ENCODE peak calls at places on chromosomes 7 and 10, in five cellular contexts. One of them, this sample, is unnamed.
A peak's percentile ranks its signal among the peaks of the same experiment; 100 is the strongest.

GRCh38 chr10:16787361-16787791 is 29.8 kb downstream of the RSU1 start:
- DNase-seq in hepatocyte: no peak
- DNase-seq in ovary: no peak
- DNase-seq in A549: no peak
- DNase-seq in HCT116: no peak
- DNase-seq in this sample: no peak

GRCh38 chr7:322111-322671 is 32.2 kb downstream of the FOXL3 start:
- DNase-seq in hepatocyte: peak; percentile 86
- DNase-seq in ovary: peak; percentile 85
- DNase-seq in A549: peak; percentile 51
- DNase-seq in HCT116: peak; percentile 32
- DNase-seq in this sample: no peak

GRCh38 chr7:43528581-43529354 is 54.1 kb upstream of the STK17A start:
- DNase-seq in hepatocyte: no peak
- DNase-seq in ovary: no peak
- DNase-seq in A549: no peak
- DNase-seq in HCT116: no peak
- DNase-seq in this sample: no peak

GRCh38 chr7:150368884-150369739 is 490 bp downstream of the REPIN1 start:
- DNase-seq in hepatocyte: peak; percentile 81
- DNase-seq in ovary: peak; percentile 71
- DNase-seq in A549: peak; percentile 78
- DNase-seq in HCT116: peak; percentile 24
- DNase-seq in this sample: no peak

GRCh38 chr10:119480667-119481066 is 61.9 kb downstream of the RGS10 start:
- DNase-seq in hepatocyte: no peak
- DNase-seq in ovary: no peak
- DNase-seq in A549: no peak
- DNase-seq in HCT116: no peak
- DNase-seq in this sample: no peak

GRCh38 chr7:51949726-51950644 is 633.4 kb upstream of the COBL start:
- DNase-seq in hepatocyte: no peak
- DNase-seq in ovary: no peak
- DNase-seq in A549: no peak
- DNase-seq in HCT116: no peak
- DNase-seq in this sample: no peak

GRCh38 chr10:102641880-102642552 is 2.3 kb upstream of the TRIM8 start:
- DNase-seq in hepatocyte: peak; percentile 99
- DNase-seq in ovary: peak; percentile 99
- DNase-seq in A549: peak; percentile 97
- DNase-seq in HCT116: peak; percentile 96
- DNase-seq in this sample: peak; percentile 89

GRCh38 chr7:27129729-27130539 is 623 bp downstream of the HOXA4 start:
- DNase-seq in hepatocyte: peak; percentile 53
- DNase-seq in ovary: peak; percentile 67
- DNase-seq in A549: no peak
- DNase-seq in HCT116: no peak
- DNase-seq in this sample: no peak

GRCh38 chr7:47386273-47386820 is 195.6 kb downstream of the TNS3 start:
- DNase-seq in hepatocyte: no peak
- DNase-seq in ovary: no peak
- DNase-seq in A549: no peak
- DNase-seq in HCT116: no peak
- DNase-seq in this sample: no peak

GRCh38 chr7:2734761-2735571 is 47.0 kb downstream of the AMZ1 start:
- DNase-seq in hepatocyte: no peak
- DNase-seq in ovary: peak; percentile 60
- DNase-seq in A549: no peak
- DNase-seq in HCT116: no peak
- DNase-seq in this sample: no peak

GRCh38 chr10:97234403-97234802 is 48.6 kb upstream of the SLIT1 start:
- DNase-seq in hepatocyte: peak; percentile 41
- DNase-seq in ovary: no peak
- DNase-seq in A549: peak; percentile 51
- DNase-seq in HCT116: peak; percentile 12
- DNase-seq in this sample: no peak
- TF ChIP-seq CTCF in hepatocyte: peak; percentile 67
- TF ChIP-seq CTCF in ovary: no peak
- TF ChIP-seq CTCF in A549: peak; percentile 70
- TF ChIP-seq CTCF in HCT116: peak; percentile 54
- TF ChIP-seq CTCF in this sample: no peak

GRCh38 chr7:90715067-90715466 is 118.9 kb downstream of the CDK14 start:
- DNase-seq in hepatocyte: no peak
- DNase-seq in ovary: no peak
- DNase-seq in A549: no peak
- DNase-seq in HCT116: no peak
- DNase-seq in this sample: no peak

GRCh38 chr7:90720970-90721768 is 125.0 kb downstream of the CDK14 start:
- DNase-seq in hepatocyte: peak; percentile 74
- DNase-seq in ovary: no peak
- DNase-seq in A549: no peak
- DNase-seq in HCT116: no peak
- DNase-seq in this sample: no peak

GRCh38 chr7:90719159-90719558 is 123.0 kb downstream of the CDK14 start:
- DNase-seq in hepatocyte: peak; percentile 19
- DNase-seq in ovary: no peak
- DNase-seq in A549: no peak
- DNase-seq in HCT116: no peak
- DNase-seq in this sample: no peak

GRCh38 chr7:90713628-90714027 is 117.5 kb downstream of the CDK14 start:
- DNase-seq in hepatocyte: no peak
- DNase-seq in ovary: no peak
- DNase-seq in A549: no peak
- DNase-seq in HCT116: no peak
- DNase-seq in this sample: no peak

DNA sequence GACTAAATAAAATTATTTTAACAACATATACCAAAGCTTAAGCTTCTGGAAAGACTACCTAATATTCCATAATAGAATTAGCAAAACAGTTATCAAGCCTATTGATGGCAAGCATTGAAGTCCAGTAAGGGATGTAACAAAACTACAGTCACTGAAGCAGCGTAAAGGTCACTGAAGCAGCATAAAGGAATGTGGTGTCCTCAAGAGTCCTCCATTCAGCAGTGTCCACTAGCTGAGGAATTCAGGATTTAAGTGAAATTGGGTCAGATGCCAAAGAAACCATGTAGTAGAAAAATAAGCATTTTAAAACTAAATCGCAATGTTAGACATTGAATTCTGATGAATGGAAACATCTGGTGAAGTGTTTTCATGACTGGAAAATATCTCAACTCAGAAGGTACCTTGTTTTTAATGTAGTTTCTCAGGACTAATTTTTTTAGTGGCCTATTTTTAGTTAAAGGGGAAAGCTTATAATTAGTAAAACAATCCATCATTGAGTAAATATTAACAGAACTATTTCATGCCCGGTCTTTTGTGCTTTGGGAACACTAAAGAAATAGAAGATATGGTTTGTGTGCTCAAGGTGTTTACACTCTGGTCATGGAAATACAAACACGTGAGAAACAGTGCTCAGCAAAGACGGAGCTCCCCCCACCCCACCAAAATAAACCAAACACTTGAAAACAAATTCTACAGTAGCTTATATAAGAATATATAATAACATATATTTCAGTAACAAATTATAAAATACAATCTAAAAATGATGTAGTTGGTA is 121.4 kb downstream of the CDK14 start:
- DNase-seq in hepatocyte: peak; percentile 38
- DNase-seq in ovary: no peak
- DNase-seq in A549: no peak
- DNase-seq in HCT116: no peak
- DNase-seq in this sample: no peak
- H3K4me1 ChIP-seq in hepatocyte: peaks cover 48% of the 10 kb centered on the region
- H3K4me1 ChIP-seq in ovary: peaks cover 8% of the 10 kb centered on the region
- H3K4me1 ChIP-seq in A549: no peaks in the 10 kb centered on the region
- H3K4me1 ChIP-seq in HCT116: no peaks in the 10 kb centered on the region
- H3K4me1 ChIP-seq in this sample: no peaks in the 10 kb centered on the region

DNA sequence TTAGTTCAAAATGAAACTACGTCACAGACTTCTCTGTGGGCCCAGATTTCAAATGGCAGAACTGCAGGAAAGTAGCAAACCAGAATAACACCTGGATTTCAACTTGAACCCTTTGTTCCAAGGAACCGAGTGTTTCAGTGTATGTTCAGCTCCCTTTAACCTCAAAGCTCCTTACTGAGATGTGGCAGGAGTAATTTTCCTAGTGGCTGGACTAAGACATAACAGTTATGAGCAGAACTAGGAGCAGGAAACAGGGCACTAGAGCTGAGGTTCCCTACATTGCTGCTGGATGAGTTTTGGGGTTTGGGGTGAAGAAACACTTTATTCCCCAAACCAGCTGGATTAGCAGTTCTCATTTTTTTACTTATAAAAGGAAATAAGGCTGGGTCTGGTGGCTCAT is 50.1 kb downstream of the NSUN6 start:
- DNase-seq in hepatocyte: no peak
- DNase-seq in ovary: no peak
- DNase-seq in A549: no peak
- DNase-seq in HCT116: no peak
- DNase-seq in this sample: no peak
- TF ChIP-seq CTCF in hepatocyte: no peak
- TF ChIP-seq CTCF in ovary: no peak
- TF ChIP-seq CTCF in A549: no peak
- TF ChIP-seq CTCF in HCT116: no peak
- TF ChIP-seq CTCF in this sample: no peak

GRCh38 chr7:5686131-5686530 is 95.3 kb downstream of the RNF216 start:
- DNase-seq in hepatocyte: no peak
- DNase-seq in ovary: no peak
- DNase-seq in A549: no peak
- DNase-seq in HCT116: no peak
- DNase-seq in this sample: no peak

GRCh38 chr7:5687936-5688673 is 93.4 kb downstream of the RNF216 start:
- DNase-seq in hepatocyte: no peak
- DNase-seq in ovary: no peak
- DNase-seq in A549: no peak
- DNase-seq in HCT116: no peak
- DNase-seq in this sample: no peak

GRCh38 chr7:5682889-5683670 is 98.4 kb downstream of the RNF216 start:
- DNase-seq in hepatocyte: no peak
- DNase-seq in ovary: no peak
- DNase-seq in A549: no peak
- DNase-seq in HCT116: no peak
- DNase-seq in this sample: no peak

GRCh38 chr7:5681979-5682546 is 99.4 kb downstream of the RNF216 start:
- DNase-seq in hepatocyte: no peak
- DNase-seq in ovary: no peak
- DNase-seq in A549: no peak
- DNase-seq in HCT116: no peak
- DNase-seq in this sample: no peak

DNA sequence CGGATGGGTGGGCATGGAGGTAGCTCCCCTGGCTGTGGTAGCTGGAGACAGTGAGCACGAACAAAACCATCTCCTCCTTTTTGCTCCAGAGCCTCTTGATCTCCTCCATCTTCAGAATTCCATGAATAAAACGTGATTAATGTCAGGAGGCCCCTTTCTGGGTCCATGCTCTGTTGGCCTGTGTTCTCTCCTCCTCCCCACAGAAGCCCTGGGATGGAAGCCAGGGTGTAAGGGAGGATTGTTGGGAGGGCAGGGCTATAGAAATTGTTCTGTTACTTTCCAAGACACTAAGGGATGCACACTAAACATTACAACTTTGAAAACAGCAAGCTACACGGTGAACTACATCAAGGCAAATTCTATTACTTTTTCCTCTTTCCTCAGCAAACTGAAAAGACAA is 96.3 kb downstream of the RNF216 start:
- DNase-seq in hepatocyte: no peak
- DNase-seq in ovary: no peak
- DNase-seq in A549: no peak
- DNase-seq in HCT116: no peak
- DNase-seq in this sample: no peak
- H3K4me1 ChIP-seq in hepatocyte: peaks cover 18% of the 10 kb centered on the region
- H3K4me1 ChIP-seq in ovary: peaks cover 4% of the 10 kb centered on the region
- H3K4me1 ChIP-seq in A549: peaks cover 39% of the 10 kb centered on the region
- H3K4me1 ChIP-seq in HCT116: no peaks in the 10 kb centered on the region
- H3K4me1 ChIP-seq in this sample: no peaks in the 10 kb centered on the region

GRCh38 chr10:71269301-71270288 is 49.5 kb upstream of the SLC29A3 start:
- DNase-seq in hepatocyte: no peak
- DNase-seq in ovary: no peak
- DNase-seq in A549: no peak
- DNase-seq in HCT116: no peak
- DNase-seq in this sample: no peak
- TF ChIP-seq CTCF in hepatocyte: no peak
- TF ChIP-seq CTCF in ovary: no peak
- TF ChIP-seq CTCF in A549: no peak
- TF ChIP-seq CTCF in HCT116: no peak
- TF ChIP-seq CTCF in this sample: peak; percentile 5

GRCh38 chr10:122176232-122176865 is 94.7 kb upstream of the BTBD16 start:
- DNase-seq in hepatocyte: no peak
- DNase-seq in ovary: no peak
- DNase-seq in A549: no peak
- DNase-seq in HCT116: no peak
- DNase-seq in this sample: no peak
- H3K4me1 ChIP-seq in hepatocyte: peaks cover 7% of the 10 kb centered on the region
- H3K4me1 ChIP-seq in ovary: no peaks in the 10 kb centered on the region
- H3K4me1 ChIP-seq in A549: peaks cover 56% of the 10 kb centered on the region
- H3K4me1 ChIP-seq in HCT116: peaks cover 9% of the 10 kb centered on the region
- H3K4me1 ChIP-seq in this sample: no peaks in the 10 kb centered on the region

This sample was measured in keratinocyte.